ENCODE peak calls at places on chromosome 16, in six cellular contexts. W is HFF-Myc, S is foreskin fibroblast, A is Right ventricle myocardium superior, G is ACHN, Y is T47D. K is an unnamed sample.

GRCh38 chr16:1237990-1238389 is 2.5 kb upstream of the TPSAB1 start:
- DNase-seq in A (peak; percentile 8), S (no peak), W (no peak), G (no peak), Y (no peak), K (no peak)

GRCh38 chr16:12899529-12900168 is 1.7 kb upstream of the SHISA9 start:
- DNase-seq in Y (peak; percentile 28), A (no peak), W (no peak), S (no peak), G (no peak), K (no peak)

GRCh38 chr16:11356573-11357331 is 11.5 kb downstream of the RMI2 start:
- DNase-seq in S (peak; percentile 80), Y (no peak), W (no peak), G (peak; percentile 72), A (peak; percentile 82), K (peak; percentile 89)

GRCh38 chr16:87834015-87834667 is 35.2 kb downstream of the SLC7A5 start:
- DNase-seq in S (no peak), A (no peak), G (no peak), Y (no peak), W (no peak), K (no peak)

GRCh38 chr16:53094013-53094630 is 39.3 kb downstream of the CHD9 start:
- DNase-seq in G (no peak), A (peak; percentile 84), W (no peak), S (no peak), Y (no peak), K (peak; percentile 86)

GRCh38 chr16:5615868-5616642 is 518.5 kb upstream of the EEF2KMT start:
- DNase-seq in W (peak; percentile 6), A (peak; percentile 55), S (peak; percentile 16), G (peak; percentile 71), Y (peak; percentile 59), K (no peak)

GRCh38 chr16:2869502-2870064 is 11.6 kb upstream of the PRSS22 start:
- DNase-seq in A (no peak), G (no peak), Y (no peak), W (no peak), S (no peak), K (peak; percentile 28)

GRCh38 chr16:1309888-1310831 is 724 bp downstream of the UBE2I start:
- DNase-seq in W (no peak), Y (no peak), A (peak; percentile 73), G (peak; percentile 46), S (peak; percentile 76), K (peak; percentile 90)

GRCh38 chr16:27720731-27721547 is 171.0 kb downstream of the KATNIP start:
- DNase-seq in A (peak; percentile 72), S (peak; percentile 50), W (no peak), Y (no peak), G (no peak), K (no peak)

GRCh38 chr16:59633996-59634579 is 900.0 kb upstream of the GOT2 start:
- DNase-seq in Y (no peak), S (peak; percentile 87), G (no peak), W (no peak), A (no peak), K (no peak)

GRCh38 chr16:30615358-30616076 is 5.3 kb upstream of the ZNF689 start:
- DNase-seq in Y (no peak), G (peak; percentile 78), W (no peak), S (peak; percentile 62), A (peak; percentile 60), K (peak; percentile 79)

K was measured in posterior vena cava.